ENCODE peak calls at places on chromosomes 7 and 10, in ten cellular contexts. One of them, this sample, is unnamed. For H3K36me3, the result is how much of the 10 kb centered on the place peaks cover.

GRCh38 chr7:69105092-69105491 is 493.2 kb upstream of the AUTS2 start:
- DNase-seq in fibroblast of lung: no peak
- DNase-seq in adrenal gland: no peak
- DNase-seq in HCT116: no peak
- DNase-seq in SK-N-SH: no peak
- DNase-seq in PC-3: peak
- DNase-seq in upper lobe of right lung: no peak
- DNase-seq in heart right ventricle: no peak
- DNase-seq in gastrocnemius medialis: no peak
- DNase-seq in uterus: no peak
- DNase-seq in this sample: no peak

GRCh38 chr10:117801691-117802090 is 245.1 kb downstream of the RAB11FIP2 start:
- DNase-seq in fibroblast of lung: no peak
- DNase-seq in adrenal gland: no peak
- DNase-seq in HCT116: no peak
- DNase-seq in SK-N-SH: no peak
- DNase-seq in PC-3: no peak
- DNase-seq in upper lobe of right lung: no peak
- DNase-seq in heart right ventricle: no peak
- DNase-seq in gastrocnemius medialis: no peak
- DNase-seq in uterus: no peak
- DNase-seq in this sample: no peak

GRCh38 chr7:27605689-27606269 is 56.9 kb downstream of the HIBADH start:
- DNase-seq in fibroblast of lung: peak
- DNase-seq in adrenal gland: no peak
- DNase-seq in HCT116: no peak
- DNase-seq in SK-N-SH: no peak
- DNase-seq in PC-3: peak
- DNase-seq in upper lobe of right lung: no peak
- DNase-seq in heart right ventricle: no peak
- DNase-seq in gastrocnemius medialis: no peak
- DNase-seq in uterus: no peak
- DNase-seq in this sample: no peak

GRCh38 chr10:99524736-99525380 is 7.9 kb upstream of the NKX2-3 start:
- DNase-seq in fibroblast of lung: no peak
- DNase-seq in adrenal gland: no peak
- DNase-seq in HCT116: no peak
- DNase-seq in SK-N-SH: no peak
- DNase-seq in PC-3: no peak
- DNase-seq in upper lobe of right lung: no peak
- DNase-seq in heart right ventricle: no peak
- DNase-seq in gastrocnemius medialis: no peak
- DNase-seq in uterus: no peak
- DNase-seq in this sample: no peak

GRCh38 chr7:91945476-91945875 is 4.8 kb downstream of the AKAP9 start:
- DNase-seq in fibroblast of lung: peak
- DNase-seq in adrenal gland: peak
- DNase-seq in HCT116: no peak
- DNase-seq in SK-N-SH: no peak
- DNase-seq in PC-3: peak
- DNase-seq in upper lobe of right lung: no peak
- DNase-seq in heart right ventricle: no peak
- DNase-seq in gastrocnemius medialis: no peak
- DNase-seq in uterus: no peak
- DNase-seq in this sample: no peak

GRCh38 chr7:70743531-70743930 is 388.4 kb upstream of the GALNT17 start:
- DNase-seq in fibroblast of lung: no peak
- DNase-seq in adrenal gland: no peak
- DNase-seq in HCT116: no peak
- DNase-seq in SK-N-SH: no peak
- DNase-seq in PC-3: no peak
- DNase-seq in upper lobe of right lung: no peak
- DNase-seq in heart right ventricle: no peak
- DNase-seq in gastrocnemius medialis: no peak
- DNase-seq in uterus: no peak
- DNase-seq in this sample: no peak

GRCh38 chr10:125230251-125230650 is 69.9 kb upstream of the CTBP2 start:
- DNase-seq in fibroblast of lung: peak
- DNase-seq in adrenal gland: no peak
- DNase-seq in HCT116: no peak
- DNase-seq in SK-N-SH: no peak
- DNase-seq in PC-3: no peak
- DNase-seq in upper lobe of right lung: no peak
- DNase-seq in heart right ventricle: no peak
- DNase-seq in gastrocnemius medialis: no peak
- DNase-seq in uterus: no peak
- DNase-seq in this sample: no peak

GRCh38 chr10:82961864-82962263 is 1086.9 kb downstream of the NRG3 start:
- DNase-seq in fibroblast of lung: no peak
- DNase-seq in adrenal gland: no peak
- DNase-seq in HCT116: no peak
- DNase-seq in SK-N-SH: no peak
- DNase-seq in PC-3: no peak
- DNase-seq in upper lobe of right lung: no peak
- DNase-seq in heart right ventricle: no peak
- DNase-seq in gastrocnemius medialis: no peak
- DNase-seq in uterus: no peak
- DNase-seq in this sample: no peak

GRCh38 chr10:120460191-120460590 is 3.2 kb downstream of the PLPP4 start:
- DNase-seq in fibroblast of lung: no peak
- DNase-seq in adrenal gland: no peak
- DNase-seq in HCT116: no peak
- DNase-seq in SK-N-SH: no peak
- DNase-seq in PC-3: no peak
- DNase-seq in upper lobe of right lung: no peak
- DNase-seq in heart right ventricle: no peak
- DNase-seq in gastrocnemius medialis: no peak
- DNase-seq in uterus: no peak
- DNase-seq in this sample: no peak

GRCh38 chr10:23499317-23499716 is 60.4 kb downstream of the OTUD1 start:
- DNase-seq in fibroblast of lung: no peak
- DNase-seq in adrenal gland: no peak
- DNase-seq in HCT116: no peak
- DNase-seq in SK-N-SH: no peak
- DNase-seq in PC-3: no peak
- DNase-seq in upper lobe of right lung: no peak
- DNase-seq in heart right ventricle: no peak
- DNase-seq in gastrocnemius medialis: no peak
- DNase-seq in uterus: no peak
- DNase-seq in this sample: no peak

GRCh38 chr10:53765311-53765710 is 992.7 kb upstream of the MBL2 start:
- DNase-seq in fibroblast of lung: peak
- DNase-seq in adrenal gland: no peak
- DNase-seq in HCT116: no peak
- DNase-seq in SK-N-SH: no peak
- DNase-seq in PC-3: peak
- DNase-seq in upper lobe of right lung: no peak
- DNase-seq in heart right ventricle: no peak
- DNase-seq in gastrocnemius medialis: no peak
- DNase-seq in uterus: no peak
- DNase-seq in this sample: no peak

GRCh38 chr7:138374119-138374693 is 85.9 kb upstream of the TRIM24 start:
- DNase-seq in fibroblast of lung: no peak
- DNase-seq in adrenal gland: no peak
- DNase-seq in HCT116: no peak
- DNase-seq in SK-N-SH: peak
- DNase-seq in PC-3: no peak
- DNase-seq in upper lobe of right lung: no peak
- DNase-seq in heart right ventricle: no peak
- DNase-seq in gastrocnemius medialis: no peak
- DNase-seq in uterus: no peak
- DNase-seq in this sample: no peak

GRCh38 chr7:122143376-122143750 is 686 bp downstream of the AASS start:
- DNase-seq in fibroblast of lung: peak
- DNase-seq in adrenal gland: peak
- DNase-seq in HCT116: no peak
- DNase-seq in SK-N-SH: peak
- DNase-seq in PC-3: no peak
- DNase-seq in upper lobe of right lung: no peak
- DNase-seq in heart right ventricle: peak
- DNase-seq in gastrocnemius medialis: peak
- DNase-seq in uterus: peak
- DNase-seq in this sample: peak

GRCh38 chr10:4280481-4281206 is 495.6 kb upstream of the KLF6 start:
- DNase-seq in fibroblast of lung: peak
- DNase-seq in adrenal gland: no peak
- DNase-seq in HCT116: no peak
- DNase-seq in SK-N-SH: no peak
- DNase-seq in PC-3: peak
- DNase-seq in upper lobe of right lung: no peak
- DNase-seq in heart right ventricle: no peak
- DNase-seq in gastrocnemius medialis: no peak
- DNase-seq in uterus: peak
- DNase-seq in this sample: peak

GRCh38 chr10:34116780-34117179 is 698.3 kb downstream of the PARD3 start:
- DNase-seq in fibroblast of lung: no peak
- DNase-seq in adrenal gland: no peak
- DNase-seq in HCT116: no peak
- DNase-seq in SK-N-SH: no peak
- DNase-seq in PC-3: no peak
- DNase-seq in upper lobe of right lung: no peak
- DNase-seq in heart right ventricle: no peak
- DNase-seq in gastrocnemius medialis: no peak
- DNase-seq in uterus: no peak
- DNase-seq in this sample: peak

GRCh38 chr7:91446819-91447218 is 182.6 kb downstream of the FZD1 start:
- DNase-seq in fibroblast of lung: no peak
- DNase-seq in adrenal gland: no peak
- DNase-seq in HCT116: no peak
- DNase-seq in SK-N-SH: no peak
- DNase-seq in PC-3: no peak
- DNase-seq in upper lobe of right lung: no peak
- DNase-seq in heart right ventricle: no peak
- DNase-seq in gastrocnemius medialis: no peak
- DNase-seq in uterus: no peak
- DNase-seq in this sample: no peak

GRCh38 chr7:33773053-33773452 is 132.3 kb upstream of the BMPER start:
- DNase-seq in fibroblast of lung: peak
- DNase-seq in adrenal gland: no peak
- DNase-seq in HCT116: no peak
- DNase-seq in SK-N-SH: no peak
- DNase-seq in PC-3: peak
- DNase-seq in upper lobe of right lung: no peak
- DNase-seq in heart right ventricle: no peak
- DNase-seq in gastrocnemius medialis: no peak
- DNase-seq in uterus: no peak
- DNase-seq in this sample: no peak

GRCh38 chr10:31340343-31340742 is 21.3 kb downstream of the ZEB1 start:
- DNase-seq in fibroblast of lung: no peak
- DNase-seq in adrenal gland: no peak
- DNase-seq in HCT116: no peak
- DNase-seq in SK-N-SH: no peak
- DNase-seq in PC-3: no peak
- DNase-seq in upper lobe of right lung: no peak
- DNase-seq in heart right ventricle: no peak
- DNase-seq in gastrocnemius medialis: no peak
- DNase-seq in uterus: no peak
- DNase-seq in this sample: no peak

GRCh38 chr10:116845823-116846222 is 3.5 kb upstream of the ENO4 start:
- DNase-seq in fibroblast of lung: no peak
- DNase-seq in adrenal gland: no peak
- DNase-seq in HCT116: no peak
- DNase-seq in SK-N-SH: no peak
- DNase-seq in PC-3: no peak
- DNase-seq in upper lobe of right lung: no peak
- DNase-seq in heart right ventricle: no peak
- DNase-seq in gastrocnemius medialis: no peak
- DNase-seq in uterus: no peak
- DNase-seq in this sample: no peak

GRCh38 chr7:132547806-132548205 is 28.5 kb downstream of the PLXNA4 start:
- DNase-seq in fibroblast of lung: no peak
- DNase-seq in adrenal gland: no peak
- DNase-seq in HCT116: no peak
- DNase-seq in SK-N-SH: no peak
- DNase-seq in PC-3: no peak
- DNase-seq in upper lobe of right lung: no peak
- DNase-seq in heart right ventricle: no peak
- DNase-seq in gastrocnemius medialis: no peak
- DNase-seq in uterus: no peak
- DNase-seq in this sample: no peak
- H3K36me3 ChIP-seq in fibroblast of lung: under half
- H3K36me3 ChIP-seq in adrenal gland: under half
- H3K36me3 ChIP-seq in HCT116: under half
- H3K36me3 ChIP-seq in SK-N-SH: under half
- H3K36me3 ChIP-seq in PC-3: under half
- H3K36me3 ChIP-seq in upper lobe of right lung: under half
- H3K36me3 ChIP-seq in heart right ventricle: under half
- H3K36me3 ChIP-seq in gastrocnemius medialis: under half
- H3K36me3 ChIP-seq in uterus: under half
- H3K36me3 ChIP-seq in this sample: under half

GRCh38 chr7:47806701-47807103 is 141.6 kb downstream of the PKD1L1 start:
- DNase-seq in fibroblast of lung: peak
- DNase-seq in adrenal gland: peak
- DNase-seq in HCT116: no peak
- DNase-seq in SK-N-SH: no peak
- DNase-seq in PC-3: no peak
- DNase-seq in upper lobe of right lung: peak
- DNase-seq in heart right ventricle: no peak
- DNase-seq in gastrocnemius medialis: peak
- DNase-seq in uterus: peak
- DNase-seq in this sample: no peak
- H3K27ac ChIP-seq in fibroblast of lung: no peak
- H3K27ac ChIP-seq in adrenal gland: peak
- H3K27ac ChIP-seq in HCT116: no peak
- H3K27ac ChIP-seq in SK-N-SH: no peak
- H3K27ac ChIP-seq in PC-3: no peak
- H3K27ac ChIP-seq in upper lobe of right lung: peak
- H3K27ac ChIP-seq in heart right ventricle: no peak
- H3K27ac ChIP-seq in gastrocnemius medialis: no peak
- H3K27ac ChIP-seq in uterus: peak
- H3K27ac ChIP-seq in this sample: no peak

GRCh38 chr7:74236284-74236683 is 17.9 kb downstream of the RFC2 start:
- DNase-seq in fibroblast of lung: peak
- DNase-seq in adrenal gland: no peak
- DNase-seq in HCT116: no peak
- DNase-seq in SK-N-SH: no peak
- DNase-seq in PC-3: no peak
- DNase-seq in upper lobe of right lung: no peak
- DNase-seq in heart right ventricle: no peak
- DNase-seq in gastrocnemius medialis: no peak
- DNase-seq in uterus: no peak
- DNase-seq in this sample: no peak
- H3K36me3 ChIP-seq in fibroblast of lung: under half
- H3K36me3 ChIP-seq in adrenal gland: under half
- H3K36me3 ChIP-seq in HCT116: under half
- H3K36me3 ChIP-seq in SK-N-SH: under half
- H3K36me3 ChIP-seq in PC-3: under half
- H3K36me3 ChIP-seq in upper lobe of right lung: half or more
- H3K36me3 ChIP-seq in heart right ventricle: half or more
- H3K36me3 ChIP-seq in gastrocnemius medialis: half or more
- H3K36me3 ChIP-seq in uterus: under half
- H3K36me3 ChIP-seq in this sample: half or more

DNA sequence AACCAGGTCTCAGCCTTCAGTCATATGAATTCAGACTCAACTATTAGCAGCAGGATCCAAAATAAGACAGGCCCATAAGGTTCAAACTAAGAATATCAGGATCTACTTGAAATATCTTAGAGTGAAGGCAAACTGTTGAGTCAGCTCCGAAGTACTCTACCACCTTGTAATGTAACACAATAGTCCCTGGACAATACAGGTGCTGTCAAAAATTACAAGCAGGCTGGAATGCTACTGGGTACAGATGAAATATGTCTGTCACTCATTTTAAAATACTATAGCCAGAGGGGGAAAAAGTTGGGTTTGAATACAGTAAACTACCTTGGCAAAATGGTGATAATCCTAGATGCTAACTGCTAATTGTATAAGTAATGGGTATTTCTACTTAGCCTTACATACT is 6.8 kb downstream of the PAXIP1 start:
- DNase-seq in fibroblast of lung: no peak
- DNase-seq in adrenal gland: no peak
- DNase-seq in HCT116: no peak
- DNase-seq in SK-N-SH: no peak
- DNase-seq in PC-3: no peak
- DNase-seq in upper lobe of right lung: no peak
- DNase-seq in heart right ventricle: no peak
- DNase-seq in gastrocnemius medialis: no peak
- DNase-seq in uterus: no peak
- DNase-seq in this sample: no peak
- H3K27ac ChIP-seq in fibroblast of lung: no peak
- H3K27ac ChIP-seq in adrenal gland: no peak
- H3K27ac ChIP-seq in HCT116: no peak
- H3K27ac ChIP-seq in SK-N-SH: no peak
- H3K27ac ChIP-seq in PC-3: no peak
- H3K27ac ChIP-seq in upper lobe of right lung: no peak
- H3K27ac ChIP-seq in heart right ventricle: no peak
- H3K27ac ChIP-seq in gastrocnemius medialis: no peak
- H3K27ac ChIP-seq in uterus: no peak
- H3K27ac ChIP-seq in this sample: no peak

This sample was measured in SJSA1.